ENCODE peak calls at places on chromosome 3, in six cellular contexts. E, Y, P, Q, H and G are unnamed samples.

GRCh38 chr3:126319701-126320295 is 37.4 kb downstream of the KLF15 start:
- DNase-seq in E (peak), Y (no peak), P (no peak), Q (no peak), H (no peak), G (no peak)

GRCh38 chr3:123880998-123881561 is 3.1 kb downstream of the MYLK start:
- DNase-seq in E (peak), Y (peak), P (no peak), Q (peak), H (no peak), G (peak)

GRCh38 chr3:104763007-104763406 is 603.7 kb upstream of the ALCAM start:
- DNase-seq in E (no peak), Y (peak), P (peak), Q (no peak), H (no peak), G (peak)

GRCh38 chr3:138381950-138382715 is 33.8 kb downstream of the MRAS start:
- DNase-seq in E (no peak), Y (peak), P (no peak), Q (peak), H (no peak), G (peak)

GRCh38 chr3:131361464-131362421 is 19.8 kb upstream of the NUDT16 start:
- DNase-seq in E (peak), Y (peak), P (peak), Q (peak), H (peak), G (peak)

GRCh38 chr3:173932624-173933023 is 535.1 kb downstream of the NLGN1 start:
- DNase-seq in E (no peak), Y (peak), P (no peak), Q (no peak), H (no peak), G (peak)

GRCh38 chr3:150763122-150763840 is at the start of gene SIAH2:
- DNase-seq in E (peak), Y (peak), P (peak), Q (peak), H (no peak), G (peak)

GRCh38 chr3:139121513-139122220 is 77.0 kb upstream of the PRR23C start:
- DNase-seq in E (no peak), Y (no peak), P (no peak), Q (peak), H (no peak), G (peak)

GRCh38 chr3:68878322-68878721 is 54.0 kb downstream of the TAFA4 start:
- DNase-seq in E (no peak), Y (peak), P (peak), Q (peak), H (no peak), G (peak)

GRCh38 chr3:134378384-134378783 is 4.1 kb upstream of the AMOTL2 start:
- DNase-seq in E (peak), Y (no peak), P (no peak), Q (no peak), H (peak), G (no peak)

GRCh38 chr3:49911124-49911420 is 7.4 kb upstream of the MST1R start:
- DNase-seq in E (no peak), Y (no peak), P (no peak), Q (no peak), H (no peak), G (no peak)

GRCh38 chr3:51057111-51057510 is 328.0 kb upstream of the MANF start:
- DNase-seq in E (no peak), Y (no peak), P (no peak), Q (no peak), H (no peak), G (no peak)

GRCh38 chr3:55622733-55623132 is 135.6 kb upstream of the WNT5A start:
- DNase-seq in E (no peak), Y (peak), P (no peak), Q (peak), H (no peak), G (peak)

GRCh38 chr3:37979798-37980476 is 10.6 kb upstream of the VILL start:
- DNase-seq in E (no peak), Y (peak), P (no peak), Q (peak), H (no peak), G (no peak)

GRCh38 chr3:90253131-90253530 is 1145.7 kb downstream of the EPHA3 start:
- DNase-seq in E (no peak), Y (no peak), P (no peak), Q (no peak), H (no peak), G (no peak)

GRCh38 chr3:53709856-53710674 is 136.2 kb downstream of the CHDH start:
- DNase-seq in E (peak), Y (peak), P (peak), Q (peak), H (peak), G (peak)

GRCh38 chr3:171982829-171983228 is 56.5 kb upstream of the FNDC3B start:
- DNase-seq in E (no peak), Y (peak), P (no peak), Q (peak), H (no peak), G (peak)

GRCh38 chr3:51389423-51390183 is 1.5 kb upstream of the RBM15B start:
- DNase-seq in E (peak), Y (peak), P (no peak), Q (peak), H (no peak), G (peak)

GRCh38 chr3:172065967-172066762 is 26.8 kb downstream of the FNDC3B start:
- DNase-seq in E (no peak), Y (peak), P (no peak), Q (no peak), H (no peak), G (peak)

GRCh38 chr3:196287066-196287404 is 491 bp downstream of the PCYT1A start:
- DNase-seq in E (no peak), Y (peak), P (no peak), Q (no peak), H (no peak), G (no peak)

GRCh38 chr3:44825264-44825925 is 36.3 kb upstream of the TMEM42 start:
- DNase-seq in E (no peak), Y (peak), P (no peak), Q (no peak), H (no peak), G (peak)

GRCh38 chr3:45986303-45986982 is 9.2 kb downstream of the FYCO1 start:
- DNase-seq in E (no peak), Y (peak), P (no peak), Q (no peak), H (no peak), G (peak)

GRCh38 chr3:129612350-129613204 is 6.1 kb upstream of the PLXND1 start:
- DNase-seq in E (no peak), Y (peak), P (no peak), Q (peak), H (no peak), G (peak)

GRCh38 chr3:139120336-139120971 is 75.8 kb upstream of the PRR23C start:
- DNase-seq in E (no peak), Y (peak), P (no peak), Q (no peak), H (no peak), G (peak)

GRCh38 chr3:98343647-98344507 is 9.8 kb upstream of the OR5K4 start:
- DNase-seq in E (peak), Y (peak), P (peak), Q (peak), H (no peak), G (peak)

GRCh38 chr3:117603097-117603496 is 893.5 kb downstream of the TUSC7 start:
- DNase-seq in E (no peak), Y (peak), P (no peak), Q (no peak), H (no peak), G (no peak)

GRCh38 chr3:71584216-71585061 is 911 bp upstream of the FOXP1 start:
- DNase-seq in E (peak), Y (peak), P (peak), Q (peak), H (no peak), G (peak)

GRCh38 chr3:120090422-120090821 is 3.8 kb downstream of the GSK3B start:
- DNase-seq in E (no peak), Y (no peak), P (no peak), Q (no peak), H (no peak), G (no peak)

GRCh38 chr3:64316971-64317370 is 91.7 kb upstream of the PRICKLE2 start:
- DNase-seq in E (no peak), Y (peak), P (no peak), Q (peak), H (no peak), G (peak)

GRCh38 chr3:179706233-179706632 is 53.4 kb downstream of the USP13 start:
- DNase-seq in E (no peak), Y (peak), P (no peak), Q (no peak), H (no peak), G (peak)

GRCh38 chr3:20041197-20041780 is 1.0 kb downstream of the KAT2B start:
- DNase-seq in E (peak), Y (peak), P (peak), Q (peak), H (no peak), G (peak)

GRCh38 chr3:87088984-87089841 is 98.3 kb upstream of the VGLL3 start:
- DNase-seq in E (peak), Y (no peak), P (no peak), Q (peak), H (no peak), G (peak)

GRCh38 chr3:38582941-38583645 is 66.4 kb downstream of the SCN5A start:
- DNase-seq in E (peak), Y (no peak), P (no peak), Q (no peak), H (no peak), G (no peak)

GRCh38 chr3:124558898-124559649 is 171.2 kb upstream of the UMPS start:
- DNase-seq in E (peak), Y (peak), P (no peak), Q (no peak), H (no peak), G (peak)

GRCh38 chr3:74643636-74644035 is 29.2 kb upstream of the CNTN3 start:
- DNase-seq in E (no peak), Y (no peak), P (no peak), Q (no peak), H (no peak), G (peak)

GRCh38 chr3:185176756-185177359 is 24.0 kb upstream of the C3orf70 start:
- DNase-seq in E (peak), Y (peak), P (peak), Q (peak), H (no peak), G (peak)

DNA sequence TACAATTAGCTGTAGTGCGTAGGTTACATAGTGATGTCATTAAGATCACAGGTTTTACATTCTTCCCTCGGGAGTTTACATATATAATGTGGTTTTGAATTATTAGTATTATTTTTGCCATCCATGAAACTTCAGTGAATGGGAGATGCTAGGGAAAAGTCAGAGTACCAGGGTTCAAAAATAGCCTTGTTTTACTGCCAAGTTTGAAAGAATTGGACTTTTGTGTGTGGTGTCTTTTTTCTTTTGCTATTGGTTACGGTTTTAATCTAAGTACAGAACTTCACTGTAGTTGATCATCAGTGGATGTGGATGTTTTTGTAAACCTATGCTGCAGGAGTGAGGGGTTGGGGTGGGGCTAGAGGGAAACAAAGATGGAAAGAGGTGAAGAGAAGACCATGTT is 20.7 kb downstream of the SLC25A26 start:
- DNase-seq in E (no peak), Y (no peak), P (no peak), Q (no peak), H (no peak), G (no peak)
- H3K14ac ChIP-seq in E (no peak), Y (no peak), P (no peak), Q (no peak), H (no peak), G (no peak)

DNA sequence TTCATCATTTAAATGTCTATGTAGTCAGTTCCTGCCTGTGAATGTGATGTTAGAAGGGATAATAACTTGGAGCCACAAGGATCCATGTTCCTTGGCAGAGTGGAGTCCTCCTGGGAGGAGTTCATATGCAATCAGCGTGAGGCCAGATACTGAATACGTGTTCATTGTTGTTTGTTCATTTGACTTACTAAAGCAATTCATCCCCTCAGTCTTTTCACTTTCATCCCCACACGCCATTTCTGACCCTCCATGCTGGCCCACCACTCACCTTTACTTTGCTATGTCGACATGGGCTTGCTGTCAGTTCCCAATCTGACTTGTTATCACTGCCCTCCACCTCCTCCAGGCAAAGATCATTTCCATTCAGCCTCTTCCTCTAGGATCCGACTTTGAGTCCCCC is 91.8 kb downstream of the SSR3 start:
- DNase-seq in E (no peak), Y (no peak), P (no peak), Q (no peak), H (no peak), G (no peak)
- H3K14ac ChIP-seq in E (no peak), Y (no peak), P (no peak), Q (no peak), H (no peak), G (no peak)

DNA sequence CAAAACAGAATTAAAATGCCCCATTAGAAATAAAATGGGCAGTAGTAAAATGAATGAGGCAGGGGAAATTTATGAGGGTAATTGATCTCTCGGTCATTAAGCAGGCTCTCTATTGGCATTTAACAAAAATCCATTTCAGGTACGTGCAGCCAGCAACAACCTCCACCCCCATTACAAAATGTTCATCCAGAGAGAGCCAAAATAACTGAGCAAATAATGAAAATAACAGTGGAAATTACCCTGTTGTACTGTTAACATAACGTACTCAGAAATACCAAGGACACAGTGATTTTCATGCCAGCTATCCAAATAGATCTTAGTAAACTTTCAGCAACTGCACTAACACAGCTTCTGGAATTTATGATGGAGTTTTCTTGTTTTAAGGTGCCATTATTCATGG is 127.7 kb downstream of the IL1RAP start:
- DNase-seq in E (no peak), Y (no peak), P (no peak), Q (no peak), H (no peak), G (no peak)
- H3K14ac ChIP-seq in E (no peak), Y (no peak), P (no peak), Q (no peak), H (no peak), G (no peak)

DNA sequence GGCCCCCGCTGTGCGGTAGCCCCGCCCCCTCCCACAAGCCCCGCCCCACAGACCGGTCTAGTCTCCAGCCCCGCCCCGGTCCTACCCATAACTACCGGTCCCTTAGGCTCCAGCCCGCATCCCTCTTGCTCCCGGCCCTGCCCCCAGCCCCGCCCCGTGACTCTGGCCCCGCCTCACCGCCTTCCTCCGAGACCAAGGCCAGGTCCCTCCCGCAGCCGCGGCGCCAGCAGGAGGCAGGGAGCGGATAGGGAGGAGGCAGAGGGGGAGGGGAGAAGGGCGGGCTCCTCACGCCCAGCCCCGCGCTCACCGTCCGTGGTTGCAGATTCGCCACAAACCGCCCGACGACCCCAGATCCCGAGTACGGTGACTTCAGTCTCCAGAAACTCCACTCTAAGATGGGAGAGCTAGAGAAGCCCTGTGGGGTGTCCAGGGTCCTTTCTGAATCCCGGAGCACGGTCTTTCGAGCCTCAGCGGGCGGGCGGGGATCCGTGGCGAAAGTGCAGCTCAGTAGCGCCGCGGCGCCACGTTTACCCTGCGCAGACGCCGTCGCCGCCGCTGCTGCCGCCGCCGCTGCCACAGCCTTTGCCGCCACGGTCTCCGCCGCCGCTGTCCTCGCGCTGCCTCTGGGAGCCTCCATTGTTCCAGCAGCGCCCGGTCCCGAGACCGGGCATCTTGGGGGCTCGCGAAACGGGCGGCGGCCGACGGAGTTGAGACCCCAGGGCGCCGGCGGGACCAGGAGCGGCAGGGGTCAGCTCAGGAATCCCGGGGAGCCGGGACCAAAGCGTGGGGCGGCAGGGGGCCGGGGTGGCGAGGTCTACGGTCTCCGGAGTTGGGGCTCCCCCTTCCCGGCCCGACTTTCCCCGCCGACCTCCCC is at the start of gene BRPF1:
- DNase-seq in E (peak), Y (peak), P (peak), Q (peak), H (peak), G (peak)
- H3K14ac ChIP-seq in E (peak), Y (no peak), P (peak), Q (peak), H (no peak), G (peak)

GRCh38 chr3:13346481-13347389 is 73.4 kb downstream of the NUP210 start:
- DNase-seq in E (peak), Y (no peak), P (no peak), Q (peak), H (no peak), G (no peak)

GRCh38 chr3:13348100-13348499 is 72.0 kb downstream of the NUP210 start:
- DNase-seq in E (no peak), Y (no peak), P (no peak), Q (no peak), H (no peak), G (no peak)

GRCh38 chr3:13347390-13347966 is 72.6 kb downstream of the NUP210 start:
- DNase-seq in E (peak), Y (peak), P (no peak), Q (no peak), H (no peak), G (peak)

GRCh38 chr3:13349823-13350222 is 70.3 kb downstream of the NUP210 start:
- DNase-seq in E (no peak), Y (no peak), P (peak), Q (no peak), H (no peak), G (no peak)

DNA sequence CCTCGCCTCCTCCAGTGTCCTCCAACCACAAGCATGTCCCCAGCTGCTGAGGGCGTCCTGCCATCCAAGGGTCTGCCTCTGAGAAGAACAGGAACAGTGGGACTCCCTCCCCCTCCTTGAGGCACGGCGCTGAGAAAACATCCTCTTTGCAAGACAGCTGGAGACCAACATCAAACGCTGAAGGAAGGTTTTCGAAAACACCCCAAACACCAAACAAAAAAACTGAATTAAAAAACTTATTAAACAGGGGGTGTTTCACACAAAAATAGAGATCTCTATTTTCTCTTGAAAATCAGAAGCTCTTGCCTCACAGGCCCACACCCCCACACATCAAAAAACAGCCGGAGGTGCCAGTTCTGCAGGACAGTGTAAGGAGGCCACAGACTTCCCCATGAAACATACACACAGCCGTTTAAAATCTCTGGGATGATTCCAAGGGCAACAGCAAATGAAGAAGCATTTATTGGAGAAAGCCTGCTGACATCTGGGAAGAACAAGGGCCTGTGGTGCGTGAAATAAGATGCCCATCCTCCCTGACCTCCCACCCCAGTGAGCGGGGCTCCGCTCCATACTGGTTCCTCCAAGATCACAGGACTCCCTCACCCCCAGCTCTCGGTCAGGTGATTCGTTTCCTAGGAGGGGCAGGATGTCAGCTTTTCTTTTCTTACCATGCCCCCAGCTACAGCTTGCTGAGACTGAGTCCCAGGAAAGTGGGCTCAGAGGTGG is 71.3 kb downstream of the NUP210 start:
- DNase-seq in E (peak), Y (peak), P (no peak), Q (no peak), H (no peak), G (peak)
- H3K14ac ChIP-seq in E (no peak), Y (no peak), P (no peak), Q (no peak), H (no peak), G (no peak)

DNA sequence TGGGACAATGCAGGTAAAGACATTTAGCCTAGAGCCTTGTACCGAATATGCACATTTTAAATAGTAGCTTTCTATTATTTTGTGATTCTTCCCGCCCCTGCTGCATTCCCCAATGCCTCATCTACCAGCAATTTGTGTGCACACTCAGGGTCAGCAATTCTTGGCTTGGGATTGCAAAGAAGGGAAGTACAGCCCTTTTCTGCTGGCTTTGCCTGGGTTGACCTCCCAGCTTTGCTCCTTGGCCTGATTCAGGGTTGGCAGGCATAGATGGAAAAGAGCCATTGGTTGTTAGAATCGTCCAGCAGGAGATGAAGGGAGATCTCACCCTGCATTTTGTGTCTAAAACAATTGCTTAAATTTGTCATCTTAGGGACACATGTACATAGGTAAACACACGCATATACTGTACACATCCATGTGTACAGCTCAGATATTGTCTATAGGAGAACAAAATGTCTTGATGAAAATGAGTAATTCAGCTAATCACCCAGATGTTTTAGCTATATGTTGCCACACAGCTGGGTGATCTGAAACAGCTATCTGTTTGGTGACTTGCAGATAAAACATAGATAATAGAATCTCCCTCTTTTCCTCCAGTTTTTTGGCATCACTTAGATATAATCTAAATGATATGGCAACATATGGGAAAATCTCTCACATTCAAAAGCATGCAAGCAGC is 340.9 kb upstream of the TBL1XR1 start:
- DNase-seq in E (no peak), Y (peak), P (no peak), Q (peak), H (no peak), G (peak)
- H3K14ac ChIP-seq in E (peak), Y (no peak), P (no peak), Q (no peak), H (no peak), G (peak)